ENCODE peak calls at places on chromosomes 3 and 15, in eight cellular contexts. Y, F, Z, X, T, J, P and R are unnamed samples.

GRCh38 chr3:87626471-87626995 is 350.1 kb upstream of the POU1F1 start:
- DNase-seq in F (no peak), T (no peak), Y (no peak), J (peak; percentile 14), X (no peak), P (no peak), Z (no peak), R (no peak)

GRCh38 chr3:108036401-108036800 is 54.4 kb downstream of the CD47 start:
- DNase-seq in J (no peak), T (no peak), F (no peak), P (no peak), X (no peak), Z (no peak), Y (no peak), R (no peak)

GRCh38 chr15:45544266-45545023 is 21.9 kb upstream of the SLC30A4 start:
- DNase-seq in Y (peak; percentile 18), Z (no peak), J (no peak), X (no peak), P (no peak), F (no peak), T (no peak), R (no peak)

GRCh38 chr15:56739964-56740640 is 6.8 kb upstream of the ZNF280D start:
- DNase-seq in P (no peak), X (no peak), Y (peak; percentile 25), Z (no peak), T (no peak), F (no peak), J (peak; percentile 14), R (no peak)

GRCh38 chr15:77629070-77630030 is 3.4 kb downstream of the LINGO1 start:
- DNase-seq in Z (no peak), J (no peak), X (no peak), T (no peak), F (no peak), P (no peak), Y (no peak), R (no peak)

GRCh38 chr3:111285691-111286090 is 214.1 kb downstream of the NECTIN3 start:
- DNase-seq in P (no peak), X (no peak), F (no peak), Y (no peak), T (no peak), J (no peak), Z (no peak), R (no peak)

GRCh38 chr3:10772230-10773161 is 43.5 kb upstream of the SLC6A11 start:
- DNase-seq in T (no peak), F (no peak), Y (no peak), P (no peak), J (peak; percentile 67), Z (no peak), X (no peak), R (no peak)

GRCh38 chr15:29061746-29062660 is 176.2 kb downstream of the APBA2 start:
- DNase-seq in X (no peak), Y (no peak), T (no peak), P (peak; percentile 61), Z (no peak), J (no peak), F (no peak), R (no peak)

GRCh38 chr15:57375827-57376694 is at the start of gene CGNL1:
- DNase-seq in X (peak; percentile 63), P (peak; percentile 82), Z (peak; percentile 59), T (no peak), J (peak; percentile 15), Y (no peak), F (peak; percentile 57), R (peak; percentile 78)

GRCh38 chr3:102536479-102536878 is 101.7 kb downstream of the ZPLD1 start:
- DNase-seq in J (peak; percentile 84), Z (no peak), T (no peak), Y (peak; percentile 58), X (no peak), F (peak; percentile 5), P (no peak), R (no peak)

GRCh38 chr3:54427501-54427900 is 305.1 kb downstream of the CACNA2D3 start:
- DNase-seq in J (no peak), X (no peak), T (no peak), Y (no peak), F (no peak), P (no peak), Z (no peak), R (no peak)

GRCh38 chr3:186534113-186534669 is 10.0 kb downstream of the CRYGS start:
- DNase-seq in T (no peak), J (no peak), Y (peak; percentile 81), F (no peak), X (no peak), P (no peak), Z (no peak), R (no peak)

GRCh38 chr3:138186216-138186615 is 885 bp upstream of the ARMC8 start:
- DNase-seq in T (no peak), Y (no peak), F (peak; percentile 8), P (no peak), Z (no peak), X (no peak), J (peak; percentile 48), R (no peak)

GRCh38 chr3:1131156-1131555 is 38.3 kb downstream of the CNTN6 start:
- DNase-seq in Z (no peak), X (no peak), T (no peak), P (no peak), F (peak; percentile 27), J (no peak), Y (no peak), R (no peak)

GRCh38 chr3:190266915-190267290 is 55.3 kb downstream of the CLDN1 start:
- DNase-seq in F (no peak), Z (no peak), Y (no peak), X (no peak), T (no peak), P (no peak), J (no peak), R (no peak)

GRCh38 chr15:27433604-27434003 is 462.6 kb downstream of the GABRG3 start:
- DNase-seq in J (no peak), F (no peak), P (no peak), X (no peak), Z (no peak), Y (no peak), T (no peak), R (no peak)

GRCh38 chr15:27427386-27427785 is 456.4 kb downstream of the GABRG3 start:
- DNase-seq in P (no peak), Z (no peak), F (no peak), X (no peak), J (no peak), T (no peak), Y (no peak), R (no peak)

DNA sequence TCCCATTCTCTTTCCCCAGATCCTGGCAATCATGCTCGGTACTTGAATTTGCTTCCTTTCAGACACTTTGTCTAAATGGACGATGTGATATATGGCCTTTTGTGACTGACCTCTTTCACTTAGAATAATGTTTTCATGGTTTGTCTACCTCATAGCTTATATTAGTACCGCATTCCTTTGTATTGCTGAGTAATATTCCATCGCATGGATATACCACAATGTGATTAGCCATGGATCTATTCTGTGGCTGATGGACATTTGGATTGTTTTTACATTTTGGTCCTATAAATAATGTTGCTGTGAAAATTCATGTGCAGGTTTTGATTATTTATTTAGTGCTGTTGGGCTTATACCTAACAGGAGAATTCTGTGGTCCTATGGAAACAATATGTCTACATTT is 458.6 kb downstream of the GABRG3 start:
- DNase-seq in X (no peak), J (no peak), P (no peak), T (no peak), Y (no peak), F (no peak), Z (no peak), R (no peak)
- H3K9me3 ChIP-seq in X (no peaks in the 10 kb centered on the region), J (peaks cover 16% of the 10 kb centered on the region), P (no peaks in the 10 kb centered on the region), T (no peaks in the 10 kb centered on the region), Y (no peaks in the 10 kb centered on the region), F (no peaks in the 10 kb centered on the region), Z (no peaks in the 10 kb centered on the region), R (no peaks in the 10 kb centered on the region)

GRCh38 chr3:42176635-42177034 is 85.5 kb downstream of the TRAK1 start:
- DNase-seq in J (peak; percentile 58), P (no peak), Z (no peak), Y (no peak), T (no peak), X (no peak), F (no peak), R (no peak)
- H3K4me3 ChIP-seq in J (no peak overlapping the region), P (no peak overlapping the region), Z (no peak overlapping the region), Y (peak overlapping the region; percentile 22), T (no peak overlapping the region), X (no peak overlapping the region), F (no peak overlapping the region), R (no peak overlapping the region)

GRCh38 chr15:69757186-69757585 is 304.6 kb downstream of the RPLP1 start:
- DNase-seq in P (no peak), Y (no peak), X (no peak), F (no peak), Z (no peak), T (no peak), J (peak; percentile 32), R (no peak)

GRCh38 chr15:69758810-69759410 is 306.3 kb downstream of the RPLP1 start:
- DNase-seq in J (peak; percentile 16), T (no peak), P (no peak), Y (peak; percentile 92), Z (no peak), F (no peak), X (no peak), R (peak; percentile 47)

GRCh38 chr15:69760263-69760855 is 307.7 kb downstream of the RPLP1 start:
- DNase-seq in Y (no peak), X (no peak), P (no peak), Z (no peak), J (no peak), T (no peak), F (no peak), R (no peak)

GRCh38 chr15:69756440-69756839 is 303.8 kb downstream of the RPLP1 start:
- DNase-seq in F (no peak), X (no peak), Y (no peak), Z (no peak), T (no peak), P (no peak), J (no peak), R (no peak)

DNA sequence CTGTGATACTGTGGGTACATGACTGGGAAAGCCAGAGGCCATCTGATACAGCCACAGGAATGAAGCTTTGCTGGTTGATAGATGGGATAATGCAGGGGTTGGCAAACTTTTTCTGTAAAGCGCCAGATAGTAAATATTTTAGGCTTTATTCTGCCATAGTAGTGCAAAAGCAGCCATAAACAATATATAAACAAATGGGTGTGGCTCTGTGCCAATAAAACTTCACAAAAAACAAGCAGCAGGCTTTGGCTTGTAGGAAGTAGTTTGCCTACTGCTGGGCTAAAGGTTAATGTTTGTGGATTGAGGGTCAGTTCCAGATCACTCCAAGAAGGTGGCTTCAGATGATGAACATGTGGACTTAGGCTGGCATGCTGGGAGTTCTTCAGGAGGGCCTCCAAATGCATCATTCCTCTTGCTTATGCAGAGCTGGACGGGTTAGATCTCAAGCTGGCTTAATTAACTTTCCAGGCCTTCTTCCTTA is 305.7 kb downstream of the RPLP1 start:
- DNase-seq in T (no peak), P (no peak), X (no peak), F (no peak), Y (no peak), J (peak; percentile 24), Z (no peak), R (no peak)
- H3K4me1 ChIP-seq in T (no peaks in the 10 kb centered on the region), P (peaks cover 33% of the 10 kb centered on the region), X (no peaks in the 10 kb centered on the region), F (no peaks in the 10 kb centered on the region), Y (peaks cover 71% of the 10 kb centered on the region), J (peaks cover 15% of the 10 kb centered on the region), Z (no peaks in the 10 kb centered on the region), R (peaks cover 5% of the 10 kb centered on the region)

DNA sequence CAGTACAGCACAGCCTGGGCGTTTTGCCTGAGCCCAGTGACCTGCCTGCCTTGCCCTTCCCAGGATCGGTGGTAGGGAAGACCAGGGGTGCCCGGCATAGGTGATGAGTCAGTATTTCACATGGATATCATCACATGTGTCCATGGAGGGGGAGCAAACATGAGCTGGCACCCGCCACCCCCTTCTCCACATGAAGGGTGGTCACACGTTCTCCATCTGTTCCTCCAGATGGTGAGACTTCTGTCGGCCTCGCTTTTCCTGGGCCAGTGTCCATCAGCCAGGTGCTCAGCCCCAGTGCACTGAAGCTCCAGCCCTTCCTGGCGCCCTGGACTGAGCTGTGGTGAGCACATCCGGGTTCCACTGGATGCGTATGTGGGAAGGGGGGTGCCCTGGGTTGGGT is 208.4 kb downstream of the UBE3A start:
- DNase-seq in T (no peak), X (no peak), J (no peak), Z (no peak), F (no peak), Y (no peak), P (no peak), R (no peak)
- H3K9me3 ChIP-seq in T (peaks cover 98% of the 10 kb centered on the region), X (no peaks in the 10 kb centered on the region), J (peaks cover 4% of the 10 kb centered on the region), Z (no peaks in the 10 kb centered on the region), F (peaks cover 61% of the 10 kb centered on the region), Y (no peaks in the 10 kb centered on the region), P (no peaks in the 10 kb centered on the region), R (no peaks in the 10 kb centered on the region)